ENCODE peak calls at places on chromosomes 4 and X, in seven cellular contexts. M, L, E, S, G, V and A are unnamed samples.

GRCh38 chr4:72243641-72244040 is 211.8 kb downstream of the NPFFR2 start:
- DNase-seq in M (no peak), L (no peak), E (no peak), S (no peak), G (no peak), V (no peak), A (no peak)

GRCh38 chr4:139887962-139888735 is 222.5 kb downstream of the MGST2 start:
- DNase-seq in M (no peak), L (peak), E (peak), S (no peak), G (no peak), V (no peak), A (no peak)

GRCh38 chrX:18887821-18888205 is 96.1 kb downstream of the PHKA2 start:
- DNase-seq in M (no peak), L (no peak), E (no peak), S (no peak), G (no peak), V (no peak), A (no peak)

GRCh38 chr4:74028504-74028903 is 10.0 kb downstream of the CXCL3 start:
- DNase-seq in M (no peak), L (no peak), E (no peak), S (no peak), G (no peak), V (no peak), A (no peak)

GRCh38 chr4:30866907-30867306 is 146.7 kb downstream of the PCDH7 start:
- DNase-seq in M (no peak), L (no peak), E (no peak), S (no peak), G (no peak), V (no peak), A (no peak)

GRCh38 chr4:6386091-6386490 is 86.3 kb downstream of the PPP2R2C start:
- DNase-seq in M (no peak), L (no peak), E (no peak), S (no peak), G (no peak), V (no peak), A (no peak)

GRCh38 chrX:46865281-46865680 is 28.4 kb downstream of the RP2 start:
- DNase-seq in M (no peak), L (no peak), E (no peak), S (no peak), G (no peak), V (peak), A (no peak)

GRCh38 chr4:146212781-146213180 is 1.6 kb upstream of the REELD1 start:
- DNase-seq in M (no peak), L (no peak), E (no peak), S (no peak), G (no peak), V (no peak), A (no peak)

GRCh38 chr4:132992686-132993085 is 156.4 kb upstream of the PCDH10 start:
- DNase-seq in M (no peak), L (no peak), E (no peak), S (no peak), G (no peak), V (no peak), A (no peak)

GRCh38 chr4:165986956-165987698 is 114.1 kb downstream of the TLL1 start:
- DNase-seq in M (no peak), L (no peak), E (peak), S (no peak), G (no peak), V (no peak), A (no peak)

GRCh38 chr4:133759428-133759827 is 442.2 kb downstream of the PABPC4L start:
- DNase-seq in M (no peak), L (no peak), E (no peak), S (no peak), G (no peak), V (no peak), A (no peak)

GRCh38 chrX:24026403-24026801 is 584 bp downstream of the KLHL15 start:
- DNase-seq in M (no peak), L (no peak), E (peak), S (no peak), G (no peak), V (no peak), A (no peak)

GRCh38 chr4:140012688-140013087 is 141.3 kb downstream of the MAML3 start:
- DNase-seq in M (peak), L (peak), E (peak), S (no peak), G (peak), V (peak), A (no peak)

GRCh38 chr4:82247629-82248028 is 126.2 kb downstream of the HNRNPD start:
- DNase-seq in M (no peak), L (no peak), E (peak), S (no peak), G (no peak), V (no peak), A (no peak)

GRCh38 chr4:118877797-118878196 is 10.9 kb upstream of the SYNPO2 start:
- DNase-seq in M (no peak), L (no peak), E (no peak), S (no peak), G (no peak), V (no peak), A (no peak)

GRCh38 chr4:626201-627091 is 1.1 kb downstream of the PDE6B start:
- DNase-seq in M (no peak), L (no peak), E (no peak), S (no peak), G (no peak), V (no peak), A (no peak)

GRCh38 chr4:7624361-7624760 is 189.6 kb upstream of the PSAPL1 start:
- DNase-seq in M (no peak), L (no peak), E (no peak), S (no peak), G (no peak), V (no peak), A (no peak)

GRCh38 chrX:114970806-114971205 is 46.6 kb downstream of the IL13RA2 start:
- DNase-seq in M (no peak), L (no peak), E (no peak), S (no peak), G (no peak), V (no peak), A (no peak)

GRCh38 chr4:70938087-70938486 is 35.9 kb downstream of the MOB1B start:
- DNase-seq in M (no peak), L (no peak), E (no peak), S (no peak), G (no peak), V (no peak), A (no peak)

GRCh38 chr4:55549888-55550287 is 3.2 kb upstream of the CLOCK start:
- DNase-seq in M (no peak), L (no peak), E (no peak), S (no peak), G (no peak), V (peak), A (no peak)

GRCh38 chr4:38884254-38884653 is 16.6 kb downstream of the FAM114A1 start:
- DNase-seq in M (no peak), L (no peak), E (no peak), S (no peak), G (no peak), V (no peak), A (no peak)

GRCh38 chrX:108699368-108699767 is 37.0 kb downstream of the IRS4 start:
- DNase-seq in M (no peak), L (no peak), E (peak), S (no peak), G (no peak), V (no peak), A (no peak)

GRCh38 chrX:74343970-74344622 is 40.1 kb downstream of the ZCCHC13 start:
- DNase-seq in M (no peak), L (peak), E (peak), S (no peak), G (peak), V (peak), A (no peak)

GRCh38 chrX:69178592-69178991 is 13.3 kb upstream of the PJA1 start:
- DNase-seq in M (no peak), L (no peak), E (peak), S (no peak), G (no peak), V (no peak), A (no peak)

GRCh38 chr4:87532907-87533306 is 3.7 kb upstream of the SPARCL1 start:
- DNase-seq in M (no peak), L (no peak), E (no peak), S (no peak), G (no peak), V (no peak), A (no peak)

GRCh38 chrX:19846995-19847790 is 40.2 kb downstream of the SH3KBP1 start:
- DNase-seq in M (no peak), L (no peak), E (no peak), S (peak), G (no peak), V (peak), A (no peak)